ENCODE peak calls at places on chromosomes 6 and 20, in five cellular contexts. U is activated CD8-positive, alpha-beta memory T cell treated with anti-CD3 and anti-CD28 coated beads for 48 hours; S is omental fat pad; X is CD8-positive, alpha-beta memory T cell; L is WTC11. M is an unnamed sample.

GRCh38 chr6:33967266-33967767 is 163.5 kb upstream of the MLN start:
- DNase-seq in U (no peak), S (no peak), X (peak; percentile 16), L (no peak), M (no peak)

GRCh38 chr20:10653593-10654288 is 20.1 kb downstream of the JAG1 start:
- DNase-seq in U (no peak), S (no peak), X (no peak), L (no peak), M (no peak)

GRCh38 chr20:24617757-24618450 is 148.5 kb downstream of the SYNDIG1 start:
- DNase-seq in U (no peak), S (no peak), X (no peak), L (no peak), M (no peak)

GRCh38 chr6:129749749-129750120 is 39.8 kb upstream of the ARHGAP18 start:
- DNase-seq in U (no peak), S (no peak), X (peak; percentile 45), L (no peak), M (peak; percentile 72)

GRCh38 chr20:35601990-35602389 is 13.6 kb upstream of the SPAG4 start:
- DNase-seq in U (no peak), S (no peak), X (no peak), L (no peak), M (no peak)

GRCh38 chr20:21523398-21523868 is 9.6 kb upstream of the NKX2-2 start:
- DNase-seq in U (no peak), S (no peak), X (no peak), L (no peak), M (no peak)

GRCh38 chr6:11224252-11224965 is 8.1 kb downstream of the NEDD9 start:
- DNase-seq in U (no peak), S (no peak), X (peak; percentile 76), L (no peak), M (peak; percentile 13)

GRCh38 chr20:36173451-36173933 is 19.0 kb downstream of the EPB41L1 start:
- DNase-seq in U (no peak), S (no peak), X (no peak), L (peak; percentile 69), M (no peak)

GRCh38 chr20:35287509-35288324 is 3.1 kb upstream of the EIF6 start:
- DNase-seq in U (no peak), S (no peak), X (no peak), L (no peak), M (no peak)

GRCh38 chr6:126720326-126720725 is 380.4 kb downstream of the CENPW start:
- DNase-seq in U (no peak), S (no peak), X (no peak), L (no peak), M (no peak)

GRCh38 chr20:36585410-36586125 is 12.2 kb downstream of the TGIF2 start:
- DNase-seq in U (no peak), S (no peak), X (no peak), L (peak; percentile 63), M (no peak)

GRCh38 chr6:160004419-160005160 is 35.7 kb downstream of the IGF2R start:
- DNase-seq in U (no peak), S (no peak), X (no peak), L (no peak), M (no peak)

GRCh38 chr6:1407499-1407990 is 18.2 kb downstream of the FOXF2 start:
- DNase-seq in U (no peak), S (no peak), X (no peak), L (no peak), M (no peak)

GRCh38 chr6:137497722-137498463 is 3.7 kb upstream of the OLIG3 start:
- DNase-seq in U (no peak), S (no peak), X (no peak), L (peak; percentile 67), M (peak; percentile 30)

GRCh38 chr20:63102720-63103375 is 96.1 kb upstream of the BHLHE23 start:
- DNase-seq in U (peak; percentile 33), S (no peak), X (peak; percentile 82), L (peak; percentile 40), M (peak; percentile 78)

GRCh38 chr6:148851683-148852556 is 105.1 kb downstream of the UST start:
- DNase-seq in U (no peak), S (no peak), X (no peak), L (no peak), M (no peak)

GRCh38 chr6:22300287-22300998 is 3.6 kb upstream of the PRL start:
- DNase-seq in U (no peak), S (no peak), X (no peak), L (no peak), M (no peak)

GRCh38 chr6:122389704-122390103 is 9.7 kb upstream of the HSF2 start:
- DNase-seq in U (no peak), S (no peak), X (no peak), L (no peak), M (no peak)

GRCh38 chr20:32575805-32576204 is 9.3 kb downstream of the NOL4L start:
- DNase-seq in U (no peak), S (no peak), X (no peak), L (no peak), M (no peak)

GRCh38 chr6:165850434-165851019 is 187.5 kb upstream of the PDE10A start:
- DNase-seq in U (peak; percentile 37), S (peak; percentile 61), X (peak; percentile 54), L (peak; percentile 77), M (no peak)

GRCh38 chr6:108247965-108248536 is 12.8 kb downstream of the SNX3 start:
- DNase-seq in U (no peak), S (no peak), X (no peak), L (no peak), M (no peak)

GRCh38 chr6:135657207-135657606 is 159.7 kb upstream of the AHI1 start:
- DNase-seq in U (no peak), S (no peak), X (no peak), L (no peak), M (no peak)

GRCh38 chr6:41846666-41847237 is 48.4 kb downstream of the USP49 start:
- DNase-seq in U (peak; percentile 9), S (peak; percentile 33), X (peak; percentile 53), L (peak; percentile 68), M (peak; percentile 8)

GRCh38 chr6:4384638-4385036 is 249.3 kb upstream of the ECI2 start:
- DNase-seq in U (no peak), S (no peak), X (no peak), L (no peak), M (no peak)

GRCh38 chr20:63095718-63096654 is 89.2 kb upstream of the BHLHE23 start:
- DNase-seq in U (no peak), S (peak; percentile 7), X (peak; percentile 15), L (peak; percentile 6), M (no peak)

GRCh38 chr6:165717732-165718465 is 54.9 kb upstream of the PDE10A start:
- DNase-seq in U (no peak), S (no peak), X (no peak), L (no peak), M (no peak)

GRCh38 chr6:73515204-73516101 is 5.4 kb downstream of the EEF1A1 start:
- DNase-seq in U (peak; percentile 33), S (no peak), X (peak; percentile 77), L (peak; percentile 23), M (peak; percentile 56)

GRCh38 chr20:35012227-35013069 is 56.8 kb downstream of the MYH7B start:
- DNase-seq in U (no peak), S (no peak), X (no peak), L (no peak), M (no peak)

GRCh38 chr6:158758464-158758863 is 60.7 kb downstream of the EZR start:
- DNase-seq in U (no peak), S (no peak), X (no peak), L (peak; percentile 65), M (no peak)

GRCh38 chr6:169624785-169625184 is 77.0 kb downstream of the WDR27 start:
- DNase-seq in U (no peak), S (no peak), X (no peak), L (no peak), M (no peak)

GRCh38 chr6:144332177-144332576 is 47.0 kb downstream of the UTRN start:
- DNase-seq in U (no peak), S (no peak), X (no peak), L (no peak), M (no peak)

GRCh38 chr20:9928955-9929354 is 90.1 kb upstream of the PAK5 start:
- DNase-seq in U (no peak), S (no peak), X (no peak), L (no peak), M (no peak)

GRCh38 chr6:43299338-43300293 is 1.6 kb downstream of the SLC22A7 start:
- DNase-seq in U (no peak), S (no peak), X (no peak), L (no peak), M (no peak)

GRCh38 chr6:125662301-125662700 is 87.1 kb upstream of the HEY2 start:
- DNase-seq in U (no peak), S (no peak), X (no peak), L (no peak), M (no peak)

GRCh38 chr6:145878591-145879295 is 64.1 kb upstream of the FBXO30 start:
- DNase-seq in U (no peak), S (no peak), X (no peak), L (no peak), M (no peak)

GRCh38 chr6:144202879-144203468 is 52.7 kb downstream of the STX11 start:
- DNase-seq in U (no peak), S (no peak), X (no peak), L (no peak), M (no peak)